ENCODE peak calls at places on chromosomes 12 and 14, in nine cellular contexts. J is prostate gland, H is endothelial cell, T is breast epithelium, X is upper lobe of right lung, V is mesothelial cell of epicardium, W is heart right ventricle, Z is A549, Q is neural progenitor cell. N is an unnamed sample.

GRCh38 chr12:116236148-116236731 is 41.3 kb downstream of the MED13L start:
- DNase-seq in J (peak), H (peak), T (peak), X (no peak), V (no peak), W (peak), Z (peak), Q (peak), N (no peak)

GRCh38 chr14:95876769-95877490 is at the start of gene TUNAR:
- DNase-seq in J (no peak), H (peak), T (no peak), X (no peak), V (no peak), W (no peak), Z (no peak), Q (peak), N (no peak)

GRCh38 chr12:19772776-19773175 is 333.5 kb downstream of the AEBP2 start:
- DNase-seq in J (no peak), H (no peak), T (no peak), X (no peak), V (no peak), W (no peak), Z (no peak), Q (no peak), N (no peak)

GRCh38 chr14:34301107-34301734 is 160.8 kb downstream of the SPTSSA start:
- DNase-seq in J (no peak), H (peak), T (no peak), X (no peak), V (no peak), W (no peak), Z (peak), Q (peak), N (no peak)

GRCh38 chr12:109475993-109476806 is 900 bp downstream of the KCTD10 start:
- DNase-seq in J (no peak), H (no peak), T (no peak), X (no peak), V (no peak), W (no peak), Z (no peak), Q (peak), N (no peak)

GRCh38 chr12:124159655-124160054 is 135.2 kb upstream of the RFLNA start:
- DNase-seq in J (no peak), H (no peak), T (peak), X (no peak), V (no peak), W (no peak), Z (no peak), Q (no peak), N (no peak)

GRCh38 chr12:122843472-122843871 is 8.2 kb downstream of the HIP1R start:
- DNase-seq in J (no peak), H (no peak), T (no peak), X (no peak), V (no peak), W (no peak), Z (no peak), Q (no peak), N (no peak)

GRCh38 chr14:70887207-70888150 is 19.8 kb upstream of the PCNX1 start:
- DNase-seq in J (no peak), H (no peak), T (no peak), X (no peak), V (no peak), W (no peak), Z (no peak), Q (no peak), N (no peak)

GRCh38 chr12:28937196-28937595 is 211.9 kb upstream of the FAR2 start:
- DNase-seq in J (no peak), H (no peak), T (no peak), X (no peak), V (no peak), W (no peak), Z (no peak), Q (no peak), N (no peak)

GRCh38 chr14:99945732-99946651 is 119.2 kb upstream of the EVL start:
- DNase-seq in J (no peak), H (no peak), T (no peak), X (no peak), V (no peak), W (no peak), Z (no peak), Q (no peak), N (no peak)

GRCh38 chr14:59582161-59582560 is 5.5 kb upstream of the CCDC175 start:
- DNase-seq in J (no peak), H (no peak), T (no peak), X (no peak), V (no peak), W (no peak), Z (no peak), Q (no peak), N (no peak)

GRCh38 chr12:125403145-125403789 is 338.0 kb downstream of the AACS start:
- DNase-seq in J (no peak), H (peak), T (no peak), X (no peak), V (no peak), W (no peak), Z (no peak), Q (peak), N (no peak)

GRCh38 chr14:50318031-50318626 is 6.0 kb downstream of the DMAC2L start:
- DNase-seq in J (no peak), H (no peak), T (no peak), X (no peak), V (no peak), W (no peak), Z (peak), Q (peak), N (no peak)
- TF ChIP-seq CTCF in J (peak), H (peak), T (peak), X (peak), V (peak), W (peak), Z (peak), Q (peak), N (peak)

DNA sequence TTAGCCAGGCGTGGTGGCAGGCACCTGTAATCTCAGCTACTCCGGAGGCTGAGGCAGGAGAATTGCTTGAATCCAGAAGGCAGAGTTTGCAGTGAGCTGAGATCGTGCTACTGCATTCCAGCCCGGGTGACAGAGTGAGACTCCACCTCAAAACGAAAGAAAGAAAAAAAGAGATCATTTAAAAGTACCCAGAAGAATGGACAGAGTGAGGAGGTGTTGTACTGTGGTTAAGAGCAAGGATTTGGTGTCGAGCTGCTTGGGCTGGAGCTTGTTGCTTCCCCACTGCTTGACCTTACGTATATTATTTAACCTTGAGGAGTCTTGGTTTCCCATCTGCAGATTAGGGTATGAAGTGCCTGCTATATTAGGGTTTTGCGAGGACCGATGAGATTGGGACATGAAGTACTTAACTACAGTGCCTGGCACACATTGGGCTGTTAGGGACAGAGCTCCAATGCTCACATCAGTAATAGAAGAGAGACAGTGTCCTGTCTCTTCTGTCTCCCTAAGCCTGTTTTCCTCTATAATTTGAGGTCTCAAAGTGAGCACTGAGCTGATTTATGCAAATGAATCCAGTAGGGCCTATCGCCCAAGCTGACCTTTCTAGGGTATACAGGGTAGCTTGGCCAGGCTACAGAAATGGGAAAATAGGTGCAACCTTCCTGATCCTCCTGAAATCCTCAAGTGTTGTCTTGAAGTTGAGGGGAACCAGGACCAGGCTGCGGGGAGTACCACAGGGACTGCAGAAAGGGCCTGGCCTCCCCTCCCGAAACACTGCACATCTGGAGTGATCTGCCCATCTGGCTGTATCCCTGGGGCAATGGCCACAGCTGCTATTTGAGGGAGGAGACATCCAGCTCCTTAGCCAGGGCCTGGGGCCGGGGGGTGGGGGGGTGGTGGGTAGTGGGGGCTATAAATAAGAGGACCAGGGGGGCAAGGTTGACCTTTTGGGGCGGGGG is 8.6 kb upstream of the HDAC7 start:
- DNase-seq in J (no peak), H (no peak), T (no peak), X (no peak), V (no peak), W (no peak), Z (no peak), Q (no peak), N (no peak)
- TF ChIP-seq CTCF in J (no peak), H (no peak), T (no peak), X (no peak), V (no peak), W (no peak), Z (no peak), Q (no peak), N (no peak)

DNA sequence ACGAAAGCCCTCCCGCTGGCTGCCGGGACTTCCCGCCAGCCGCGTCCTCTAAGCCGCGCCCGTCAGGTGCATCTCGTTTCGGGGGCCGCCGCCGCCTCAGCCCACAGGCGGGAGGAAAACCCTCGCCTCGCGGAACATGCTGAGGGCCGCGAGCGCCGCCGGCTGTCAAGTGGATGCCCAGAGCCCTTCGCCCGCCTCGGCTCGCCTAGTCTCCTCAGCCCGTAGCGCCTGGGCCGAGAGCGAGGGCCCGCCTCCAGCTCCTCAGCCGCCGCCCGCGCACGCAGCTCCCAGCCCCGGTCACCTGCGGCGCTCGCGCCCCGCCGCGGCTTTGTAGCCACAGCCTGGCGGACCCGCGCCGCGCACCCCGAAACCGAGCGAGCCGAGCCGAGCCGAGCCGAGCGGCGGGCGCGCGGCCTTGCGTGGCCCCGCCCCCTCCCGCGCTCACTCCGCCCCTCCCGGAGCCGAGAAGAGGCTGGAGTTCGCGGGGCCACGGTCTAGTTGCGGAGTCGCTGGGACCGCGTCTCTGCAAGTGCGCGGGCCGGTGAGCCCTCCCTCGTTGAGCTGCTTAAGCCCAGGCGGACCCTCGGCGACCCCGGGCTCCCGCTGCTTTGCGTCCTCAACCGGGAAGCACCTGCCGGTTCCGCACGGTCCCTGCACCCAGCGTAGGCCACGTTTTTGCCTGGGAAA is at the start of gene EML5:
- DNase-seq in J (peak), H (peak), T (peak), X (peak), V (peak), W (peak), Z (peak), Q (peak), N (peak)
- TF ChIP-seq CTCF in J (peak), H (peak), T (peak), X (no peak), V (peak), W (no peak), Z (peak), Q (peak), N (peak)

DNA sequence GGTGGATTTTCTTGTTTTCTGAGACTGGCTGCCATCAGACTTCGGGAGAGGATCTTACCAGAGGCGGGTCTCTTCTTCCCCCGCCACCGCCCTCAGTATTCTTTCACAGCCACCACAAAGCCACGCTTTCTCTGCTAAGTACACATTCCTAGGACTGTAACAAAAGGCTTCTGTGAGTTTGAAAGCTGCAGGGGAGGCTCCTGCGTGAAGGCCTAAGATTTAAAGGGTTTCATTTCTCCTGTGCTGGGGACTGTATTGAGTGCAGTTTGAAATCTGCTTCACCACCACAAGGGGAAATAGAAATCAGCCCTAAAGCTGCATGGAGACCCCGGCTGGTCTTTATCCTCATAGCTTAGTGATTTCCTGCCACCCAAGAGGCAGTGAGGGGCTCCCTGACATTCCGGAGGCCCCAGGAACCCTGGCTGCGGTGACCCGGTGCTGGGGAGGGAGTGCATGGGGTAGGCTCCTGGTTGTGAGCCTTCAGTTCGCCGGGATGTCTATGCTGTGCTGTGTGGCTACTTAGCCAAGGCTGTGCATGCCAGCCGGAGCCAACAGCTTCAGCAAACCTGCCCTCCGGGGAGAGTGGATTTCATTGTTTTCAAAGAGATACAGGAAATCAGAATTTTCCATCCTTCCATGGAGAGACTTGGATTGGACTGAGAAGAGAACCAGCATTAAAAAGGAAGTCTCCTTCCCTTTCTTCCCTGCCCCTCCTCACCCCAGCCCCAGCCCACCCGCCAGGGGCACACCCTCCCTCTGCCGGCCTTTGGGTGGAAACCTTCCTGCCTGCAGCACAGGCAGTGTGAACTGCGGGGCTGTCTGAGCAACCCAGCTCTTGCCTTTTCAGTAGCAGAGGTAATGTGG is 163.3 kb downstream of the ETV6 start:
- DNase-seq in J (peak), H (peak), T (no peak), X (no peak), V (no peak), W (peak), Z (no peak), Q (peak), N (no peak)
- TF ChIP-seq CTCF in J (no peak), H (no peak), T (no peak), X (no peak), V (no peak), W (no peak), Z (no peak), Q (peak), N (peak)

GRCh38 chr12:52141306-52141705 is 50.5 kb downstream of the KRT80 start:
- DNase-seq in J (no peak), H (no peak), T (no peak), X (no peak), V (no peak), W (no peak), Z (no peak), Q (peak), N (no peak)
- TF ChIP-seq CTCF in J (no peak), H (no peak), T (no peak), X (no peak), V (peak), W (no peak), Z (no peak), Q (peak), N (peak)

GRCh38 chr12:57993030-57993429 is 51.7 kb downstream of the ATP23 start:
- DNase-seq in J (no peak), H (no peak), T (no peak), X (no peak), V (no peak), W (no peak), Z (peak), Q (no peak), N (no peak)
- TF ChIP-seq CTCF in J (no peak), H (no peak), T (no peak), X (no peak), V (no peak), W (no peak), Z (peak), Q (peak), N (peak)

GRCh38 chr12:21962236-21962635 is 21.0 kb upstream of the ABCC9 start:
- DNase-seq in J (no peak), H (no peak), T (no peak), X (no peak), V (no peak), W (no peak), Z (no peak), Q (no peak), N (no peak)

GRCh38 chr12:21962821-21963220 is 21.6 kb upstream of the ABCC9 start:
- DNase-seq in J (no peak), H (no peak), T (no peak), X (no peak), V (no peak), W (no peak), Z (no peak), Q (no peak), N (no peak)
- TF ChIP-seq CTCF in J (no peak), H (no peak), T (no peak), X (no peak), V (no peak), W (no peak), Z (no peak), Q (no peak), N (no peak)

GRCh38 chr12:57133013-57133569 is 4.8 kb downstream of the LRP1 start:
- DNase-seq in J (no peak), H (no peak), T (no peak), X (no peak), V (no peak), W (no peak), Z (no peak), Q (peak), N (no peak)
- TF ChIP-seq CTCF in J (no peak), H (no peak), T (no peak), X (no peak), V (no peak), W (no peak), Z (no peak), Q (no peak), N (no peak)

N was measured in osteocyte.